ENCODE peak calls at places on chromosomes 1 and 21, in six cellular contexts. Q is activated CD4-positive, CD25-positive, alpha-beta regulatory T cell treated with anti-CD3 and anti-CD28 coated beads, Interleukin-2, amount 50 U/mL, for 72 hours; R is pancreas; F is SW 1271; U is NCI-H2029; D is posterior vena cava. X is an unnamed sample.

GRCh38 chr21:34865922-34866271 is 183.2 kb downstream of the RUNX1 start:
- DNase-seq in Q (peak), R (no peak), F (no peak), U (no peak), D (no peak), X (no peak)

GRCh38 chr1:219917851-219918466 is 10.4 kb downstream of the SLC30A10 start:
- DNase-seq in Q (no peak), R (no peak), F (no peak), U (no peak), D (no peak), X (no peak)

GRCh38 chr1:47712596-47713299 is 274.9 kb downstream of the FOXD2 start:
- DNase-seq in Q (no peak), R (no peak), F (no peak), U (peak), D (no peak), X (no peak)

GRCh38 chr1:94621392-94621791 is 79.8 kb upstream of the F3 start:
- DNase-seq in Q (no peak), R (peak), F (no peak), U (no peak), D (no peak), X (no peak)

GRCh38 chr1:191889623-191890003 is 268.6 kb upstream of the RGS18 start:
- DNase-seq in Q (no peak), R (no peak), F (no peak), U (no peak), D (no peak), X (no peak)

GRCh38 chr1:212259693-212260480 is 25.3 kb upstream of the PPP2R5A start:
- DNase-seq in Q (no peak), R (no peak), F (no peak), U (no peak), D (no peak), X (no peak)

GRCh38 chr1:204465469-204466415 is 28.9 kb downstream of the PIK3C2B start:
- DNase-seq in Q (no peak), R (no peak), F (no peak), U (no peak), D (no peak), X (no peak)

GRCh38 chr1:7008331-7008730 is 223.1 kb downstream of the CAMTA1 start:
- DNase-seq in Q (no peak), R (no peak), F (no peak), U (no peak), D (peak), X (no peak)

GRCh38 chr1:21152423-21153100 is 24.1 kb downstream of the EIF4G3 start:
- DNase-seq in Q (no peak), R (no peak), F (no peak), U (no peak), D (no peak), X (no peak)

GRCh38 chr21:39153373-39153772 is 29.9 kb downstream of the PSMG1 start:
- DNase-seq in Q (no peak), R (no peak), F (no peak), U (no peak), D (no peak), X (no peak)

GRCh38 chr1:171790318-171790717 is 8.9 kb downstream of the METTL13 start:
- DNase-seq in Q (no peak), R (no peak), F (no peak), U (no peak), D (no peak), X (no peak)

GRCh38 chr1:205939690-205940330 is 3.4 kb downstream of the SLC26A9 start:
- DNase-seq in Q (no peak), R (no peak), F (no peak), U (peak), D (no peak), X (no peak)

GRCh38 chr1:22064751-22065402 is 12.4 kb downstream of the CDC42 start:
- DNase-seq in Q (no peak), R (no peak), F (no peak), U (no peak), D (no peak), X (no peak)

GRCh38 chr1:211553549-211553948 is 25.4 kb downstream of the SLC30A1 start:
- DNase-seq in Q (no peak), R (no peak), F (no peak), U (no peak), D (no peak), X (no peak)

GRCh38 chr1:58769809-58770345 is 14.0 kb downstream of the JUN start:
- DNase-seq in Q (no peak), R (no peak), F (no peak), U (no peak), D (no peak), X (no peak)

GRCh38 chr1:195981448-195982139 is 626.6 kb downstream of the KCNT2 start:
- DNase-seq in Q (no peak), R (no peak), F (no peak), U (no peak), D (no peak), X (no peak)

GRCh38 chr1:62142550-62142949 is 52.1 kb upstream of the L1TD1 start:
- DNase-seq in Q (no peak), R (no peak), F (no peak), U (no peak), D (no peak), X (no peak)

GRCh38 chr1:173413271-173413707 is 63.8 kb upstream of the PRDX6 start:
- DNase-seq in Q (no peak), R (no peak), F (no peak), U (no peak), D (no peak), X (no peak)

GRCh38 chr1:181033799-181034391 is at the start of gene MR1:
- DNase-seq in Q (no peak), R (no peak), F (peak), U (peak), D (no peak), X (no peak)